ENCODE peak calls at places on chromosomes 2 and 18, in six cellular contexts. S is activated T-helper 1 cell treated with Interleukin-2 at 50 U/mL for 16 hours; J is type B pancreatic cell; U is stimulated activated CD4-positive, alpha-beta T cell treated with anti-CD3 and anti-CD28 coated beads, Interleukin-2, amount 100 ng/mL, for 4 hours; D is T-helper 2 cell; H is activated naive CD4-positive, alpha-beta T cell treated with anti-CD3 and anti-CD28 coated beads, Interleukin-2, amount 10 ng/mL, durations not matched to agents 7 days and 5 days. E is an unnamed sample.

GRCh38 chr2:196259507-196260481 is 88.4 kb upstream of the STK17B start:
- DNase-seq in U (peak), H (peak), D (peak), J (no peak), S (no peak), E (no peak)

GRCh38 chr2:211611061-211611518 is 927.5 kb downstream of the ERBB4 start:
- DNase-seq in S (no peak), D (peak), U (no peak), H (peak), J (no peak), E (no peak)

GRCh38 chr2:1886405-1886992 is 142.2 kb upstream of the PXDN start:
- DNase-seq in D (peak), S (no peak), H (peak), J (no peak), U (no peak), E (peak)

GRCh38 chr2:152508446-152508845 is 173.5 kb downstream of the FMNL2 start:
- DNase-seq in H (no peak), U (no peak), D (no peak), S (no peak), J (no peak), E (peak)

GRCh38 chr18:79883461-79884295 is 67.8 kb downstream of the SLC66A2 start:
- DNase-seq in S (no peak), J (no peak), U (no peak), D (no peak), H (no peak), E (no peak)

GRCh38 chr2:136434251-136434715 is 316.3 kb upstream of the CXCR4 start:
- DNase-seq in S (no peak), U (no peak), D (no peak), J (no peak), H (no peak), E (no peak)

GRCh38 chr2:134154269-134154668 is 99.6 kb upstream of the MGAT5 start:
- DNase-seq in H (no peak), S (no peak), U (no peak), D (no peak), J (no peak), E (no peak)

GRCh38 chr18:44117821-44118220 is 562.9 kb upstream of the SETBP1 start:
- DNase-seq in J (no peak), U (no peak), D (no peak), S (no peak), H (no peak), E (no peak)

GRCh38 chr2:188909036-188909435 is 65.1 kb upstream of the COL3A1 start:
- DNase-seq in H (no peak), S (no peak), U (no peak), D (no peak), J (no peak), E (no peak)

GRCh38 chr2:24351981-24352380 is 8.4 kb downstream of the ITSN2 start:
- DNase-seq in J (no peak), H (no peak), S (no peak), D (no peak), U (no peak), E (no peak)

GRCh38 chr2:239271471-239272255 is 129.2 kb downstream of the HDAC4 start:
- DNase-seq in J (peak), S (no peak), D (no peak), H (peak), U (no peak), E (no peak)

GRCh38 chr2:237698338-237698694 is 70.9 kb downstream of the LRRFIP1 start:
- DNase-seq in S (no peak), D (no peak), H (no peak), J (no peak), U (no peak), E (no peak)

GRCh38 chr2:234179031-234179363 is 128.5 kb downstream of the SPP2 start:
- DNase-seq in D (no peak), S (no peak), J (no peak), U (no peak), H (no peak), E (no peak)

GRCh38 chr2:151280276-151280675 is 9.2 kb downstream of the NMI start:
- DNase-seq in S (no peak), U (no peak), D (no peak), H (no peak), J (no peak), E (no peak)

GRCh38 chr2:161825429-161825828 is 201.2 kb downstream of the SLC4A10 start:
- DNase-seq in S (no peak), D (no peak), J (no peak), H (no peak), U (no peak), E (no peak)

GRCh38 chr2:79223539-79223938 is 64.0 kb upstream of the REG3A start:
- DNase-seq in U (no peak), H (no peak), D (no peak), J (no peak), S (no peak), E (no peak)

GRCh38 chr2:127029652-127030051 is 77.3 kb downstream of the BIN1 start:
- DNase-seq in J (no peak), D (no peak), H (no peak), S (no peak), U (no peak), E (no peak)

GRCh38 chr18:48948112-48949050 is 2.4 kb downstream of the SMAD7 start:
- DNase-seq in J (no peak), D (peak), H (peak), U (no peak), S (peak), E (peak)

GRCh38 chr2:173750332-173750731 is 214.8 kb downstream of the SP3 start:
- DNase-seq in H (no peak), U (no peak), J (no peak), S (no peak), D (no peak), E (peak)

GRCh38 chr2:63821396-63821795 is 20.3 kb upstream of the UGP2 start:
- DNase-seq in S (no peak), H (no peak), D (peak), U (no peak), J (no peak), E (no peak)

GRCh38 chr18:408367-408766 is 92.1 kb downstream of the COLEC12 start:
- DNase-seq in U (no peak), H (no peak), S (no peak), D (no peak), J (no peak), E (no peak)

GRCh38 chr2:214126135-214126534 is 284.7 kb upstream of the VWC2L start:
- DNase-seq in S (no peak), D (no peak), H (no peak), J (no peak), U (no peak), E (peak)

GRCh38 chr2:46923011-46923669 is 7.5 kb upstream of the MCFD2 start:
- DNase-seq in S (no peak), U (no peak), H (no peak), J (no peak), D (no peak), E (no peak)

E was measured in foreskin melanocyte.